ENCODE peak calls at places on chromosomes 6 and 20, in five cellular contexts. One of them, this sample, is unnamed.
A peak's percentile ranks its signal among the peaks of the same experiment; 100 is the strongest.

GRCh38 chr6:139967497-139967896 is 593.0 kb upstream of the CITED2 start:
- DNase-seq in SJSA1: no peak
- DNase-seq in Ammon's horn: no peak
- DNase-seq in HFFc6: no peak
- DNase-seq in NCI-H1092 treated with DMSO at 0.1 percent for 48 hours: no peak
- DNase-seq in this sample: no peak

GRCh38 chr20:4064118-4064962 is 49.0 kb upstream of the RNF24 start:
- DNase-seq in SJSA1: peak; percentile 90
- DNase-seq in Ammon's horn: peak; percentile 75
- DNase-seq in HFFc6: peak; percentile 90
- DNase-seq in NCI-H1092 treated with DMSO at 0.1 percent for 48 hours: peak; percentile 8
- DNase-seq in this sample: peak; percentile 82

GRCh38 chr20:3908667-3909066 is 19.5 kb downstream of the PANK2 start:
- DNase-seq in SJSA1: no peak
- DNase-seq in Ammon's horn: no peak
- DNase-seq in HFFc6: no peak
- DNase-seq in NCI-H1092 treated with DMSO at 0.1 percent for 48 hours: no peak
- DNase-seq in this sample: no peak

GRCh38 chr6:147246853-147247635 is 42.8 kb downstream of the STXBP5 start:
- DNase-seq in SJSA1: no peak
- DNase-seq in Ammon's horn: no peak
- DNase-seq in HFFc6: no peak
- DNase-seq in NCI-H1092 treated with DMSO at 0.1 percent for 48 hours: no peak
- DNase-seq in this sample: no peak

GRCh38 chr6:85580878-85581267 is 12.8 kb downstream of the SNX14 start:
- DNase-seq in SJSA1: no peak
- DNase-seq in Ammon's horn: no peak
- DNase-seq in HFFc6: peak; percentile 55
- DNase-seq in NCI-H1092 treated with DMSO at 0.1 percent for 48 hours: no peak
- DNase-seq in this sample: no peak

GRCh38 chr20:39016076-39016475 is 53.9 kb downstream of the DHX35 start:
- DNase-seq in SJSA1: no peak
- DNase-seq in Ammon's horn: no peak
- DNase-seq in HFFc6: no peak
- DNase-seq in NCI-H1092 treated with DMSO at 0.1 percent for 48 hours: no peak
- DNase-seq in this sample: no peak

GRCh38 chr6:35596448-35597442 is 84.0 kb upstream of the TULP1 start:
- DNase-seq in SJSA1: no peak
- DNase-seq in Ammon's horn: no peak
- DNase-seq in HFFc6: peak; percentile 75
- DNase-seq in NCI-H1092 treated with DMSO at 0.1 percent for 48 hours: no peak
- DNase-seq in this sample: peak; percentile 76

GRCh38 chr6:52664991-52665686 is 5.8 kb upstream of the TMEM14A start:
- DNase-seq in SJSA1: no peak
- DNase-seq in Ammon's horn: no peak
- DNase-seq in HFFc6: no peak
- DNase-seq in NCI-H1092 treated with DMSO at 0.1 percent for 48 hours: no peak
- DNase-seq in this sample: no peak

GRCh38 chr20:31934491-31934890 is 17.4 kb downstream of the PDRG1 start:
- DNase-seq in SJSA1: no peak
- DNase-seq in Ammon's horn: no peak
- DNase-seq in HFFc6: no peak
- DNase-seq in NCI-H1092 treated with DMSO at 0.1 percent for 48 hours: no peak
- DNase-seq in this sample: no peak

GRCh38 chr6:14286144-14286543 is 168.6 kb downstream of the CD83 start:
- DNase-seq in SJSA1: no peak
- DNase-seq in Ammon's horn: no peak
- DNase-seq in HFFc6: peak; percentile 85
- DNase-seq in NCI-H1092 treated with DMSO at 0.1 percent for 48 hours: no peak
- DNase-seq in this sample: no peak

GRCh38 chr6:37788259-37788658 is 31.3 kb upstream of the ZFAND3 start:
- DNase-seq in SJSA1: no peak
- DNase-seq in Ammon's horn: no peak
- DNase-seq in HFFc6: no peak
- DNase-seq in NCI-H1092 treated with DMSO at 0.1 percent for 48 hours: no peak
- DNase-seq in this sample: no peak

GRCh38 chr6:77626431-77626830 is 26.4 kb upstream of the MEI4 start:
- DNase-seq in SJSA1: no peak
- DNase-seq in Ammon's horn: no peak
- DNase-seq in HFFc6: no peak
- DNase-seq in NCI-H1092 treated with DMSO at 0.1 percent for 48 hours: no peak
- DNase-seq in this sample: no peak

GRCh38 chr6:70390067-70390466 is 23.2 kb upstream of the FAM135A start:
- DNase-seq in SJSA1: no peak
- DNase-seq in Ammon's horn: no peak
- DNase-seq in HFFc6: no peak
- DNase-seq in NCI-H1092 treated with DMSO at 0.1 percent for 48 hours: no peak
- DNase-seq in this sample: no peak